ENCODE peak calls at places on chromosomes 2 and 18, in nine cellular contexts. G is thoracic aorta; U is CD8-positive, alpha-beta T cell; P is adrenal gland; T is stomach; B is K562; W is ovary; R is coronary artery; A is HCT116. J is an unnamed sample.
A peak's percentile ranks its signal among the peaks of the same experiment; 100 is the strongest.

GRCh38 chr2:42810971-42811865 is 18.8 kb upstream of the HAAO start:
- DNase-seq in A (no peak), R (peak; percentile 88), T (no peak), B (no peak), W (peak; percentile 80), P (peak; percentile 62), G (no peak), U (peak; percentile 52), J (peak; percentile 71)

GRCh38 chr2:72895759-72896281 is 8.6 kb downstream of the SPR start:
- DNase-seq in A (no peak), W (no peak), T (peak; percentile 79), G (no peak), U (no peak), B (no peak), R (no peak), P (peak; percentile 43), J (peak; percentile 77)

GRCh38 chr2:53103661-53104060 is 663.9 kb upstream of the CHAC2 start:
- DNase-seq in T (no peak), A (no peak), P (no peak), R (no peak), G (no peak), W (no peak), B (no peak), U (no peak), J (no peak)

GRCh38 chr2:240467659-240468299 is 32.3 kb downstream of the GPC1 start:
- DNase-seq in A (no peak), B (no peak), P (peak; percentile 82), W (no peak), R (no peak), G (peak; percentile 1), U (peak; percentile 15), T (peak; percentile 20), J (no peak)

GRCh38 chr2:10243926-10244270 is 58.8 kb upstream of the HPCAL1 start:
- DNase-seq in B (no peak), A (no peak), G (no peak), U (no peak), P (no peak), R (no peak), W (no peak), T (no peak), J (no peak)

GRCh38 chr18:1034971-1035370 is 130.3 kb downstream of the ADCYAP1 start:
- DNase-seq in T (no peak), U (no peak), B (no peak), A (no peak), R (no peak), P (no peak), G (no peak), W (no peak), J (no peak)

GRCh38 chr2:108878276-108878675 is 91.7 kb downstream of the CCDC138 start:
- DNase-seq in W (no peak), G (no peak), P (no peak), U (no peak), T (no peak), B (no peak), A (no peak), R (no peak), J (no peak)

GRCh38 chr2:237575869-237576862 is 9.8 kb downstream of the PRLH start:
- DNase-seq in A (no peak), U (no peak), B (no peak), W (no peak), R (no peak), T (no peak), P (no peak), G (no peak), J (no peak)

GRCh38 chr2:47172156-47172921 is 17.2 kb upstream of the STPG4 start:
- DNase-seq in G (no peak), R (no peak), T (no peak), W (no peak), P (peak; percentile 56), A (no peak), B (no peak), U (no peak), J (no peak)

DNA sequence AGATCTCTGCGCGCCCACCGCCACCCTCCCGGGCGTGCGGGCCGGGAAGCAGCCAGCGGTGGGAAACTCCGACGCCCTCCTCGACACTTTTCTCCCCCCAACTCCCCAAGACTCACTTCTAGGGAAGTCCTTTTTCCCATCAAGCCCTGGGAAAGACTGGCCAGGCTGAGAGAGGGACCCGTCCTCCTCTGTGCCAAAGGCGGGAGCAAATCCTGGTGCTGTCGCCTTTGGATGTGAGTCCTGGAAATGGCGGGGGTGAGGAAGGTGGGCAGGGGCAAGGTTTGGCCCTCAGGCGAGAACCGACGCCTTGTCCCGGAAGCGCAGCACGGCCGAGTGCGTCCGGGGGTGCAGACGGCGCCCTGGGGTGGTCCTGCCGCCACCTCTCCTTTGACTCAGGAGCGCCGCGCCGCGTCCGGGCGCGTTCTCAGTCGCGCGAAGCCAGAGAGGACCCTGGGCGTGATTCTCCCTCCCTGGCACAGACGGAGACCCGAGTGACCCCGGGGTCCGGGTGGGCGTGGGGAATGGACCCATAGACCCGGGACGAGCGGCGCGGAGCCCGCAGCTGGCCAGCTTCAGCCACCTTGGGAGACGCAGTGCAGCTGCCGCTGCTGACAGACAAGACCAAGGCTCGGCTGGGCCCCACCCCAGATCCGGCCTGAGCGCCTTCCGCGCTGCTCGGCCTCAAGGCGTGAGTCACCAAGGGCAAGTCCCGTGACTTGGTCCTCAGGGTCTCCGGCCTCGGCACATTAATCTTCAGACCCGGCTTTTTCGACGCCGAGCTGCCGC is 3.5 kb upstream of the LBX2 start:
- DNase-seq in T (peak; percentile 87), U (peak; percentile 38), A (peak; percentile 57), G (no peak), B (peak; percentile 81), P (peak; percentile 80), W (peak; percentile 67), R (peak; percentile 87), J (peak; percentile 91)
- TF ChIP-seq CTCF in T (no peak), U (no peak), A (peak; percentile 17), G (no peak), B (peak; percentile 63), P (no peak), W (no peak), R (no peak), J (peak; percentile 48)

GRCh38 chr18:23273443-23273966 is 138.2 kb downstream of the CABLES1 start:
- DNase-seq in A (no peak), P (no peak), B (no peak), R (no peak), T (no peak), U (no peak), W (no peak), G (no peak), J (no peak)

GRCh38 chr18:23270999-23271680 is 135.9 kb downstream of the CABLES1 start:
- DNase-seq in P (no peak), B (no peak), T (no peak), G (no peak), W (no peak), A (no peak), R (no peak), U (no peak), J (no peak)

GRCh38 chr18:23269931-23270330 is 134.6 kb downstream of the CABLES1 start:
- DNase-seq in A (no peak), W (no peak), G (no peak), P (no peak), U (no peak), B (no peak), R (no peak), T (no peak), J (no peak)

GRCh38 chr18:23274638-23275482 is 139.6 kb downstream of the CABLES1 start:
- DNase-seq in U (no peak), W (no peak), A (no peak), B (no peak), P (no peak), T (no peak), R (no peak), G (no peak), J (no peak)

GRCh38 chr18:23272498-23273232 is 137.4 kb downstream of the CABLES1 start:
- DNase-seq in G (no peak), P (no peak), T (no peak), W (no peak), A (no peak), R (no peak), U (no peak), B (no peak), J (no peak)
- H3K4me3 ChIP-seq in G (no peak overlapping the region), P (no peak overlapping the region), T (no peak overlapping the region), W (no peak overlapping the region), A (no peak overlapping the region), R (no peak overlapping the region), U (no peak overlapping the region), B (no peak overlapping the region), J (no peak overlapping the region)

DNA sequence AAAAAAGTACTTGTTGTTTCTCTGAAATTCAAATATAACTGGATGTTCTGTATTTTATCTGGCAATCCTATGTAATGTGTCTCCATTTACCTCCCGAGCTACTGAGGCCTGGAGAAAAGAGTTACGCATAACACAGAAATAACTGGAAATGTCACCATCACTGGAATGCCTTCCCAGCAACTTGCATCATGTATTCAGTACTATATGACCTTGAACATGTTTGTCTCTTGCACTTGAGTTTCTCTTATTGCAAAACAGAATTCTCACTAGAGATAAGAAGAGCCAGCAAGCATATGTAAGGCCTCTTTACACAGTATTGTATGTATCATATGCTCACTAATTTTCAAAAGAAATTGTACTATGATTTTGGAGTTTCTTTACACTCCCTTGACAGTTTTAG is 99.6 kb upstream of the CTAGE1 start:
- DNase-seq in U (no peak), G (no peak), W (peak; percentile 70), P (peak; percentile 61), R (no peak), T (no peak), B (no peak), A (no peak), J (no peak)
- H3K27ac ChIP-seq in U (no peak overlapping the region), G (no peak overlapping the region), W (no peak overlapping the region), P (peak overlapping the region; percentile 59), R (no peak overlapping the region), T (no peak overlapping the region), B (no peak overlapping the region), A (no peak overlapping the region), J (no peak overlapping the region)

DNA sequence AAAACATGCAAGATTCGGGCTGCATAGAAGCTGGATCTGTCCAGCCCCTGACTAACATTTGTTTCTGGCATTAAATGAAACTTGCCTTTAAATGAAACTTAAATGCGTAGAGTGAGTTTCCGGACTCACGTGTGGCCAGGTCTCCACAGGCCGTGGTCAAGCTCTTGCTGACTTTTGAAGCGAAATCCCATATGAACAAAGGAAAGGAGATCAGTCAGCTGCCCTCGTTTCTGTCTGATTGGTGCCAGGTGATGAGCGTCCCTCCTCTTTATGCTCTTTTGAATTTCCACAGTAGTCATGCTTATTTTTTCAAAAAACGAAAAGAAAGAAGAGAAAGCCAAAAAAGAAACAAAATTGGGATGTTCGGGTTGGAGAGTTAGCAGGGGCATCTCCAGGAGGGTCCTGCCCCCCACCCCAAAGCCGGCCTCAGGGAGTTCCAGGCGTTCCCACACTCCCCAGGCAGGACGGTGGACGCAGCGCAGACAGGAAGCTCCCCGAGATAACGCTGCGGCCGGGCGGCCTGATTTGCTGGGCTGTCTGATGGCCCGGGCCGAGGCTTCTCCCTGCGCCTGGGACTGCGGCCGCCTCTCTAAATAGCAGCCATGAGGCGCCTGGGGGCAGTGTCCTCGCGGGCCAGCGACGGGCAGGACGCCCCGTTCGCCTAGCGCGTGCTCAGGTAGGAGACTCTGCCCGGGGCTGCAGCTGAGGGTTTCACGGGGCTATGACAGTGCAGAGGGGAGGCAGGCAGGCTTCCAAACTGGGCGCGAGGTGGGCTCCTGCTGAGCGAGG is at the start of gene COLEC11:
- DNase-seq in W (peak; percentile 74), P (peak; percentile 41), B (peak; percentile 56), R (no peak), U (no peak), G (no peak), A (no peak), T (no peak), J (no peak)
- TF ChIP-seq CTCF in W (peak; percentile 49), P (peak; percentile 29), B (peak; percentile 72), R (no peak), U (no peak), G (no peak), A (no peak), T (no peak), J (no peak)

GRCh38 chr2:236165491-236166156 is 2.6 kb downstream of the GBX2 start:
- DNase-seq in P (no peak), U (no peak), A (no peak), W (no peak), R (no peak), B (no peak), T (no peak), G (no peak), J (no peak)
- H3K4me3 ChIP-seq in P (no peak overlapping the region), U (no peak overlapping the region), A (peak overlapping the region; percentile 63), W (no peak overlapping the region), R (peak overlapping the region; percentile 68), B (no peak overlapping the region), T (peak overlapping the region; percentile 54), G (peak overlapping the region; percentile 69), J (peak overlapping the region; percentile 33)

J was measured in Peyer's patch.